ENCODE peak calls at places on chromosomes 6 and 20, in nine cellular contexts. J, Z, I, Y, Q, T, G, U and W are unnamed samples.
A peak's percentile ranks its signal among the peaks of the same experiment; 100 is the strongest.

GRCh38 chr6:9927271-9927670 is 487.6 kb downstream of the TFAP2A start:
- DNase-seq in Q (no peak), G (no peak), I (no peak), J (no peak), Y (peak; percentile 51), Z (no peak), T (no peak), U (no peak), W (no peak)

GRCh38 chr20:3797226-3797545 is 1.1 kb downstream of the CDC25B start:
- DNase-seq in Y (no peak), G (no peak), U (no peak), I (no peak), T (no peak), Z (no peak), J (no peak), Q (no peak), W (no peak)

GRCh38 chr6:11043961-11044711 is at the start of gene ELOVL2:
- DNase-seq in Y (peak; percentile 65), J (no peak), Q (peak; percentile 24), Z (peak; percentile 76), T (peak; percentile 20), G (peak; percentile 47), I (no peak), U (peak; percentile 42), W (peak; percentile 13)

GRCh38 chr6:134840086-134840485 is 109.8 kb downstream of the ALDH8A1 start:
- DNase-seq in J (no peak), I (no peak), Z (no peak), Q (no peak), T (no peak), U (no peak), Y (no peak), G (no peak), W (no peak)

GRCh38 chr20:37886851-37887297 is 16.1 kb upstream of the VSTM2L start:
- DNase-seq in Z (no peak), T (peak; percentile 57), Q (no peak), I (no peak), U (no peak), G (no peak), Y (no peak), J (no peak), W (no peak)

GRCh38 chr6:24223131-24223715 is 97.2 kb downstream of the NRSN1 start:
- DNase-seq in Y (peak; percentile 39), I (no peak), U (no peak), G (no peak), T (no peak), Q (no peak), Z (no peak), J (no peak), W (no peak)

GRCh38 chr6:44064089-44064947 is 62.9 kb downstream of the MRPL14 start:
- DNase-seq in U (peak; percentile 81), T (no peak), Q (peak; percentile 95), G (no peak), J (no peak), Z (no peak), I (peak; percentile 80), Y (no peak), W (peak; percentile 99)

GRCh38 chr20:36405255-36405654 is 99.1 kb downstream of the DLGAP4 start:
- DNase-seq in Q (no peak), J (no peak), Y (no peak), T (no peak), Z (no peak), I (no peak), U (no peak), G (no peak), W (peak; percentile 50)

GRCh38 chr6:51843470-51844390 is 243.7 kb downstream of the PKHD1 start:
- DNase-seq in T (no peak), G (no peak), Z (no peak), Y (no peak), I (no peak), U (no peak), J (no peak), Q (no peak), W (no peak)

GRCh38 chr6:52558266-52559000 is 18.4 kb downstream of the TRAM2 start:
- DNase-seq in Q (no peak), Y (no peak), J (no peak), G (no peak), U (no peak), T (no peak), Z (no peak), I (no peak), W (peak; percentile 50)

GRCh38 chr6:117919775-117920492 is 12.9 kb downstream of the SLC35F1 start:
- DNase-seq in U (peak; percentile 22), Y (peak; percentile 39), I (no peak), G (peak; percentile 28), Q (no peak), J (no peak), Z (peak; percentile 87), T (peak; percentile 26), W (no peak)

GRCh38 chr6:28657756-28658465 is 132.2 kb downstream of the GPX5 start:
- DNase-seq in J (peak; percentile 78), Z (peak; percentile 77), I (no peak), Q (peak; percentile 70), U (peak; percentile 78), T (peak; percentile 23), Y (peak; percentile 81), G (peak; percentile 29), W (peak; percentile 68)

GRCh38 chr6:138493413-138493812 is 5.9 kb downstream of the NHSL1 start:
- DNase-seq in Z (peak; percentile 78), Q (peak; percentile 90), T (peak; percentile 78), I (no peak), J (no peak), U (no peak), G (peak; percentile 38), Y (peak; percentile 65), W (peak; percentile 48)

DNA sequence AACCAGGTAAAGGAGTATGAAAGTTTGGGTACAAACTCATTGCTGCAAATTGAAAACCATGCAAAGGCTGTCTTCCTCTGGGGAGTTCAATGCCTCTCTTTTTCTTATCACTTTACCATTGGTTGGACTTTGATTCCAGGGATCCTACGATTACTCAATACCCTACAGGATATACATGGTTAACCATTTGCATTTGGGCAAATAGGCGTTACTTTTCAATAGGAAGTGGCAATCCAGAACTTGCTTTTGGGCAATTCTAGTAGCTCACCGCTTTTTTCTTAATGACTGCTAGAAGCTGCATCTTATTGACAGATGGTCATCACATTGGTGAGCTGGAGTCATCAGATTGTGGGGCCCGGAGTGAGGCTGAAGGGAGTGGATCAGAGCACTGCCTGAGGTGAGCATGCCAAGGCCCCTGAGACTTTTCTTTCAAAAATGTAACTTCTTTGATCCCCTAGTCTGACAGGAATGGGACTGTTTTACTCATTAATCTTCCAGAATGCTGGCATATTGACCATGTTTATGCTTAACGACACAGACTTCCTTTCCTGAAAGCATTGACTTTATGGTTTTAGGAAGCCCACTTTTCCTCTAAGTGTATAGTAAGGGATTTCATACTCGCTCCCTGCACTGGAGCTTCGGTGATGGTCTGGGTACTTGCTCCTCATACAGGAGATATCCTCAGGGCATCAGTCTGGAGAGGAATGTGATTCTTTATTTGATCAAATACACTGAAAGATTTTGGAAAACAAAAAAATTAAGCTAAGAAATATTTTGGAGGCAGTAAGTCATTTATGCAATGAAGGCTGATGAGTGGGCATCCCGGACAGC is at the start of gene CCR6:
- DNase-seq in G (no peak), Y (no peak), Z (no peak), U (no peak), T (no peak), J (peak; percentile 35), I (no peak), Q (no peak), W (no peak)
- H3K4me3 ChIP-seq in G (no peak within 1 kb of the TSS), Y (no peak within 1 kb of the TSS), Z (no peak within 1 kb of the TSS), U (no peak within 1 kb of the TSS), T (no peak within 1 kb of the TSS), J (peak within 1 kb of the TSS; percentile 40), I (no peak within 1 kb of the TSS), Q (no peak within 1 kb of the TSS), W (no peak within 1 kb of the TSS)

GRCh38 chr20:34302312-34302722 is 838 bp downstream of the AHCY start:
- DNase-seq in Q (peak; percentile 35), J (no peak), G (no peak), U (no peak), Y (no peak), T (no peak), Z (peak; percentile 72), I (no peak), W (peak; percentile 50)
- TF ChIP-seq CTCF in Q (peak; percentile 24), J (peak; percentile 46), G (no peak), U (no peak), Y (peak; percentile 16), T (no peak), Z (peak; percentile 41), I (no peak), W (no peak)

GRCh38 chr6:150175611-150176151 is 32.8 kb downstream of the PPP1R14C start:
- DNase-seq in I (no peak), Z (no peak), Q (no peak), J (no peak), T (no peak), Y (no peak), U (no peak), G (no peak), W (no peak)

GRCh38 chr6:150176659-150177058 is 33.8 kb downstream of the PPP1R14C start:
- DNase-seq in Q (no peak), U (no peak), J (no peak), I (no peak), Y (no peak), G (no peak), Z (no peak), T (no peak), W (no peak)

GRCh38 chr6:150179030-150179429 is 36.2 kb downstream of the PPP1R14C start:
- DNase-seq in U (no peak), T (no peak), G (no peak), Y (no peak), I (no peak), Z (no peak), J (no peak), Q (no peak), W (no peak)

GRCh38 chr6:150177260-150178246 is 34.7 kb downstream of the PPP1R14C start:
- DNase-seq in I (no peak), Z (no peak), Q (peak; percentile 55), U (no peak), T (peak; percentile 27), G (no peak), Y (no peak), J (no peak), W (peak; percentile 17)

DNA sequence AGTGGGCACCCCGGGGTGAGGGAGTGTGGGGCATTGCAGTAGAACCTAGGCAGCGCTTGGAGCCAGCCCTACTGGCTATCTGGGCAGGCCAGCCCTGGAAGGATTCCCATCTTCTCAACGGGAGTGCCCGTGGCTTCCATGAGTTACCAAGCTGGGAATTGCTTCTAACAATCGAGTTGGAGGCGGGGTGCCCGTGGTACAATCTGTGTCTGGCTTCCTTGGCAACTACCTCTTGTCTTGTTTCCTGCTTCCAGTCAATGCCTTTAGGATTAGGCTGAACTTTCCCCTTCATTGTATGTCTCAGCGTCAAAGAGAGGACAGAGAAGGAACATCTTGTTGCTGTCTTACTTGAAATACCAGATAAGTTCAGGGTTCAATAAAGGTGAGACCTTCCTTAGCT is 33.3 kb downstream of the PPP1R14C start:
- DNase-seq in I (no peak), U (no peak), Q (no peak), T (peak; percentile 40), Y (no peak), G (no peak), Z (no peak), J (no peak), W (no peak)
- H3K4me3 ChIP-seq in I (no peak overlapping the region), U (no peak overlapping the region), Q (no peak overlapping the region), T (no peak overlapping the region), Y (no peak overlapping the region), G (no peak overlapping the region), Z (no peak overlapping the region), J (no peak overlapping the region), W (no peak overlapping the region)

DNA sequence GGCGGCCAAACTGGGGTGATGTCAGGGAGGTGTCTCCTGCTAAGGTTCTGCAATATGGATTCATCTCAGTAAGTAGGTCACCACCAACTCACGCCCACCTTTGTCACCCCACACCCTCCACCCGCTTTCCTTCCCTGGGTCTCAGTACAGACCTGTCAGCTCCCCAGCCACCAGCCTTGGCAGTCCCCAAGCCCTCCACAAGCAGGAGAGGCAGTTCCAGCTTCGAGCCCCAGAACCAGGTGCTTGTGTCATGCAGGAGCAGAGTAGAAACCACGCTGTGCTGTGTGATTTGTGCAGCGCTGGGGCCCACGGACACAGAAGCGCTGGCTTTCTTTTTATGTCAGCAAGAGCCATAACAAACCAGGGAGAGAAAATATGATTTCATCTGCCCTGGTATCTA is 89.0 kb upstream of the CDH4 start:
- DNase-seq in G (no peak), Y (no peak), Q (no peak), T (no peak), Z (no peak), J (no peak), I (no peak), U (no peak), W (no peak)
- TF ChIP-seq CTCF in G (no peak), Y (no peak), Q (no peak), T (no peak), Z (no peak), J (no peak), I (no peak), U (no peak), W (no peak)